ENCODE peak calls at places on chromosomes 12 and 14, in five cellular contexts. B is GM23248; R is heart left ventricle; I is thoracic aorta; D is CD4-positive, alpha-beta memory T cell. P is an unnamed sample.

GRCh38 chr14:80269338-80269935 is 58.1 kb upstream of the DIO2 start:
- DNase-seq in R (no peak), D (no peak), B (peak; percentile 74), I (no peak), P (no peak)

GRCh38 chr12:47763481-47764344 is 5.0 kb upstream of the RAPGEF3 start:
- DNase-seq in R (no peak), B (no peak), D (no peak), I (no peak), P (no peak)

GRCh38 chr12:82695531-82695930 is 8.8 kb downstream of the TMTC2 start:
- DNase-seq in D (no peak), B (peak; percentile 4), R (no peak), I (no peak), P (no peak)

GRCh38 chr12:125983784-125984510 is 918.7 kb downstream of the AACS start:
- DNase-seq in B (no peak), D (no peak), I (no peak), R (no peak), P (peak; percentile 22)

GRCh38 chr12:28286352-28286751 is 96.1 kb downstream of the CCDC91 start:
- DNase-seq in I (no peak), D (no peak), B (no peak), R (no peak), P (no peak)

GRCh38 chr12:44672042-44672441 is 204.1 kb downstream of the NELL2 start:
- DNase-seq in D (no peak), B (no peak), R (no peak), I (no peak), P (no peak)

GRCh38 chr12:94712852-94713545 is 62.6 kb upstream of the TMCC3 start:
- DNase-seq in D (no peak), B (no peak), R (no peak), I (no peak), P (no peak)

GRCh38 chr12:125125271-125125670 is 60.0 kb downstream of the AACS start:
- DNase-seq in I (no peak), B (no peak), D (no peak), R (no peak), P (no peak)

GRCh38 chr14:34081576-34082136 is 130.8 kb upstream of the EGLN3 start:
- DNase-seq in D (no peak), B (peak; percentile 65), I (no peak), R (no peak), P (peak; percentile 14)

GRCh38 chr12:90908465-90908864 is 46.5 kb downstream of the CCER1 start:
- DNase-seq in D (no peak), R (no peak), B (peak; percentile 75), I (no peak), P (peak; percentile 27)

GRCh38 chr14:100813291-100813690 is 12.6 kb upstream of the MEG3 start:
- DNase-seq in D (no peak), I (no peak), B (no peak), R (no peak), P (no peak)

GRCh38 chr12:76587428-76588178 is 28.0 kb upstream of the OSBPL8 start:
- DNase-seq in B (peak; percentile 28), R (no peak), D (no peak), I (no peak), P (no peak)

GRCh38 chr14:51871846-51872245 is 11.4 kb downstream of the GNG2 start:
- DNase-seq in R (no peak), I (no peak), D (no peak), B (no peak), P (no peak)

GRCh38 chr12:111035578-111036301 is 115.4 kb upstream of the MYL2 start:
- DNase-seq in B (no peak), D (no peak), R (no peak), I (no peak), P (no peak)

GRCh38 chr14:23722675-23723074 is 86.5 kb downstream of the DHRS2 start:
- DNase-seq in R (no peak), I (no peak), B (no peak), D (no peak), P (no peak)

GRCh38 chr12:121227294-121227693 is 17.4 kb downstream of the P2RX4 start:
- DNase-seq in I (no peak), B (no peak), D (no peak), R (no peak), P (no peak)

GRCh38 chr12:53198470-53199110 is 8.5 kb downstream of the ITGB7 start:
- DNase-seq in B (no peak), R (no peak), I (no peak), D (peak; percentile 35), P (no peak)

GRCh38 chr14:23294734-23295561 is 7.7 kb downstream of the PPP1R3E start:
- DNase-seq in I (no peak), D (peak; percentile 74), B (peak; percentile 82), R (no peak), P (peak; percentile 7)

GRCh38 chr14:98858158-98858557 is 413.8 kb downstream of the BCL11B start:
- DNase-seq in R (no peak), D (no peak), I (no peak), B (no peak), P (no peak)

GRCh38 chr12:121712462-121713256 is at the start of gene TMEM120B:
- DNase-seq in B (peak; percentile 91), D (peak; percentile 84), R (peak; percentile 90), I (peak; percentile 23), P (peak; percentile 69)

GRCh38 chr12:53233671-53234091 is 1.7 kb upstream of the RARG start:
- DNase-seq in I (no peak), D (no peak), B (peak; percentile 57), R (no peak), P (no peak)

GRCh38 chr12:75571204-75571603 is 59.8 kb upstream of the KRR1 start:
- DNase-seq in B (no peak), R (no peak), D (no peak), I (no peak), P (no peak)

GRCh38 chr12:89244536-89244935 is 107.8 kb downstream of the DUSP6 start:
- DNase-seq in D (peak; percentile 39), B (peak; percentile 42), R (no peak), I (no peak), P (no peak)

GRCh38 chr12:107045186-107045585 is 48.2 kb downstream of the CRY1 start:
- DNase-seq in B (no peak), R (no peak), I (no peak), D (no peak), P (no peak)
- H3K9me3 ChIP-seq in B (no peaks in the 10 kb centered on the region), R (peaks cover 7% of the 10 kb centered on the region), I (no peaks in the 10 kb centered on the region), D (no peaks in the 10 kb centered on the region), P (peaks cover 4% of the 10 kb centered on the region)

DNA sequence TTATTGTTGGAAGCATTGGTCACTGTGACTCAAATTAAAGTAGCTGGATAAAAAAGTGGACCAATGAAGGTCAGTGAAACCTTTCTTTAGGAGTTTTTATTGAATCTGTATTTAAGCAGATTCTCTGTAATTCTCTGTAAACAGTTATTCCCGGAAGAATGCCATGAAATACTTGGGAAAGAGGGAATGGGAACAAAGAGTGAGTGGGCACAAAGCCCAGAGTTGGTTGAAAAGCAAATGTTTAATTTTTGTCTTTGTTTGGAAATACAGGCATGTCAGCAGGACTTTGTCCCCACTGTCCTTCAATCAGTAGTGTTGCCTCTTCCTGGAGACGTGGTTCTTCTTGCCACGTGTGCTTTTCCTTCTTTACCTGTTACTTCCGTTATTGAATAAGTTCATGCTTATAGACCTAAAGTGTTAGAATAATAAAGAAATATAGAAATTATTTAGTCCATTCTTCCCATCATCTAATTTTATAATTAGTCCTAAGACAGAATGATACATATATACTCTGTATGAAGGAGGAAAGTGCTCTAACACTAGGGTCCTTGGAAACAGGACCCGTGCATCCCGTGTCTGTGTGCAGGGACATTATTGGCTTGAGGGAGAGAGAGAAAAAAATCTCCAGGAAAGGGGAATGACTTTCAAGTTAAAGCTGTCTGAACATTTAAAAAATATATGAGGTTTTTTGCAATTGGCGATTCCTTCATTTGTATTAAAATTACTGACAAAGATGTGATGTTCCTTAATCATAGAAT is 2.0 kb upstream of the ANG start:
- DNase-seq in B (no peak), D (no peak), R (no peak), I (no peak), P (no peak)
- H3K4me3 ChIP-seq in B (peak overlapping the region; percentile 95), D (no peak overlapping the region), R (no peak overlapping the region), I (peak overlapping the region; percentile 86), P (peak overlapping the region; percentile 6)

DNA sequence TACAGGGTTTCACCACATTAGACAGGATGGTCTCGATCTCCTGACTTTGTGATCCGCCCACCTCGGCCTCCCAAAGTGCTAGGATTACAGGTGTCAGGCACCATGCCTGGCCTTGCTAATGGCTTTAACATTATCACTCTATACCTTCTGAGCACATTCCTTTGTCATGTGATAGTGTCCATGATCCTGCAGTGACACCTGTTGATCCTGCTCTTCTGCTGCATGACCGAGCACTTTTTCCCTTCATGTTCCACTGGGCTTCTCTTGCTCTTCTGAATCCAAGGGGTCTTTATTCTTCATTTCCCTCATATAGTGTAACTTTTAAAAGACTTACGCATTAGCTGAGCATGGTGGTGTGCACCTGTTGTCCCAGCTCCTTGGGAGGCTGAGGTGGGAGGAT is 11.6 kb downstream of the ZNF268 start:
- DNase-seq in D (no peak), B (no peak), I (no peak), R (no peak), P (no peak)
- H3K9me3 ChIP-seq in D (peaks cover 55% of the 10 kb centered on the region), B (peaks cover 6% of the 10 kb centered on the region), I (peaks cover 89% of the 10 kb centered on the region), R (peaks cover 71% of the 10 kb centered on the region), P (peaks cover 34% of the 10 kb centered on the region)

DNA sequence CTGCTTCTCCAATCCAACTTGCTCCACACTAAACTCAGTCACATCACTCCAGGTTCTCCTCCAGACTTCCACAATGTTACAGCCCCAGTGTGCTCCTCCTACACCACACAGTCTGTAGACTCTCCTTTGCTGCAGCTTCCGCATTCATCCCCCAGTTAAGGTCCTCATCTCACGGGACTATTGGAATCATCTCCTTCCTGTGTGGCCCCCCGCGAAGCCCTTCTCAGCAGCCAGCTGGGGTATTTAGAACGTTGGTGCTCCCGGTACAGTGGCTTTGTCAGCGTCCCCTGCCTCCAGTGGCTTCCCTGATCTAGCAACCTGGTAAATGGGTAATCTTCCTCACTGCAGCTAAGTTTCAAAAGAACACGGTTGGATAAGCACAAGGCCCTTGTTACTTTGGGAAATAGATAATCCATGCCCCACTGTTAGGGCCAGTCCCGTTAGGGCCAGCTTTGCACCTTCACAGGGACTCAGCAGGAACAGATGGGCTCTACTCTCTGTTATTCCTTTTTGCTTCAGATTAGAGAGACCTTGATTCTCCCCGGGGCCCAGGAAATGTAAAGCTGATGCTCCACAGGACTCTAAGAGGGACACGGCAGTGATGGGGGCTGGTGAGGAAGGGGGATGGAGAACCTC is 823 bp upstream of the TSPAN11 start:
- DNase-seq in D (no peak), I (no peak), B (no peak), R (peak; percentile 14), P (no peak)
- H3K4me3 ChIP-seq in D (no peak overlapping the region), I (peak overlapping the region; percentile 61), B (peak overlapping the region; percentile 61), R (peak overlapping the region; percentile 56), P (peak overlapping the region; percentile 34)

DNA sequence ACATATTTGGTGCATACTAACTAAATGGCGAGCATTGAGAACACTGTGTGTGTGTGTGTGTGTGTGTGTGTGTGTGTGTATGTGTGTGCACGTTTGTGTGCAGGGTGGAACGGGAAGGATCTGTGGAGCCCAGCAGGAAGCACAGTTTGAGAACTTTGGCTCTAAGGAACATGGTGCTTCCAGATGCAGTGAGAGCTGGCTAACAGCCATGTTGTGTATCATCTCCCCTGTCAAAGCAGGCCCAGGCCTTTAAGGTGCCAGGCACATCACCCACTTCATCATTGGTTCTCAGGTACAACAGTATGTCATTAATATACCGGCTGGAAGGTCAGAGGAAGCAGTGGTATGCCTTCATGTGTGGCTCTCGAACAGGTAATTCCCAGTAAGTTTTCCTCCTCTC is 72.5 kb downstream of the SLC8A3 start:
- DNase-seq in B (no peak), R (no peak), I (no peak), D (no peak), P (no peak)
- H3K9me3 ChIP-seq in B (no peaks in the 10 kb centered on the region), R (no peaks in the 10 kb centered on the region), I (no peaks in the 10 kb centered on the region), D (no peaks in the 10 kb centered on the region), P (no peaks in the 10 kb centered on the region)